ENCODE peak calls at places on chromosomes 11 and 22, in four cellular contexts. One of them, this sample, is unnamed.
A peak's percentile ranks its signal among the peaks of the same experiment; 100 is the strongest.

GRCh38 chr11:86182976-86183584 is 61.5 kb upstream of the EED start:
- DNase-seq in GM12891: no peak
- DNase-seq in HL-60: peak; percentile 44
- DNase-seq in GM12878: peak; percentile 88
- DNase-seq in this sample: peak; percentile 76

GRCh38 chr11:75597636-75598035 is 35.6 kb downstream of the SERPINH1 start:
- DNase-seq in GM12891: peak; percentile 43
- DNase-seq in HL-60: peak; percentile 12
- DNase-seq in GM12878: no peak
- DNase-seq in this sample: peak; percentile 38

GRCh38 chr11:121929581-121929980 is 186.4 kb downstream of the BLID start:
- DNase-seq in GM12891: no peak
- DNase-seq in HL-60: no peak
- DNase-seq in GM12878: no peak
- DNase-seq in this sample: no peak

GRCh38 chr11:59062602-59063529 is 23.2 kb upstream of the GLYATL1B start:
- DNase-seq in GM12891: no peak
- DNase-seq in HL-60: no peak
- DNase-seq in GM12878: no peak
- DNase-seq in this sample: no peak

GRCh38 chr22:49024775-49025440 is 802.8 kb downstream of the BRD1 start:
- DNase-seq in GM12891: no peak
- DNase-seq in HL-60: no peak
- DNase-seq in GM12878: no peak
- DNase-seq in this sample: no peak

GRCh38 chr11:206516-207212 is 535 bp downstream of the BET1L start:
- DNase-seq in GM12891: no peak
- DNase-seq in HL-60: peak; percentile 63
- DNase-seq in GM12878: no peak
- DNase-seq in this sample: peak; percentile 50

GRCh38 chr11:93967944-93968343 is 53.2 kb upstream of the HEPHL1 start:
- DNase-seq in GM12891: no peak
- DNase-seq in HL-60: no peak
- DNase-seq in GM12878: no peak
- DNase-seq in this sample: no peak

GRCh38 chr11:94897330-94897768 is 76.0 kb downstream of the CWC15 start:
- DNase-seq in GM12891: no peak
- DNase-seq in HL-60: peak; percentile 42
- DNase-seq in GM12878: no peak
- DNase-seq in this sample: peak; percentile 58

GRCh38 chr22:32649515-32650200 is 151.8 kb upstream of the TIMP3 start:
- DNase-seq in GM12891: no peak
- DNase-seq in HL-60: no peak
- DNase-seq in GM12878: no peak
- DNase-seq in this sample: peak; percentile 20

GRCh38 chr11:13465909-13466371 is 2.9 kb upstream of the BTBD10 start:
- DNase-seq in GM12891: no peak
- DNase-seq in HL-60: no peak
- DNase-seq in GM12878: no peak
- DNase-seq in this sample: peak; percentile 14

GRCh38 chr22:36643033-36643432 is 60.5 kb downstream of the CACNG2 start:
- DNase-seq in GM12891: no peak
- DNase-seq in HL-60: no peak
- DNase-seq in GM12878: no peak
- DNase-seq in this sample: no peak

GRCh38 chr11:16611395-16612233 is 126.8 kb upstream of the C11orf58 start:
- DNase-seq in GM12891: no peak
- DNase-seq in HL-60: no peak
- DNase-seq in GM12878: no peak
- DNase-seq in this sample: peak; percentile 25

GRCh38 chr11:134562176-134562575 is 150.1 kb upstream of the B3GAT1 start:
- DNase-seq in GM12891: no peak
- DNase-seq in HL-60: no peak
- DNase-seq in GM12878: no peak
- DNase-seq in this sample: no peak

GRCh38 chr11:128757235-128757711 is 63.4 kb downstream of the FLI1 start:
- DNase-seq in GM12891: peak; percentile 51
- DNase-seq in HL-60: peak; percentile 85
- DNase-seq in GM12878: peak; percentile 93
- DNase-seq in this sample: peak; percentile 29

GRCh38 chr11:63804259-63804658 is 9.0 kb upstream of the SPINDOC start:
- DNase-seq in GM12891: no peak
- DNase-seq in HL-60: no peak
- DNase-seq in GM12878: no peak
- DNase-seq in this sample: no peak

GRCh38 chr11:125262194-125262824 is 97.8 kb downstream of the PKNOX2 start:
- DNase-seq in GM12891: no peak
- DNase-seq in HL-60: no peak
- DNase-seq in GM12878: no peak
- DNase-seq in this sample: no peak

GRCh38 chr11:97746832-97747231 is 1273.9 kb upstream of the CNTN5 start:
- DNase-seq in GM12891: no peak
- DNase-seq in HL-60: no peak
- DNase-seq in GM12878: no peak
- DNase-seq in this sample: no peak

GRCh38 chr11:64745219-64745522 is 1.2 kb upstream of the RASGRP2 start:
- DNase-seq in GM12891: peak; percentile 72
- DNase-seq in HL-60: peak; percentile 97
- DNase-seq in GM12878: no peak
- DNase-seq in this sample: no peak

GRCh38 chr11:25992254-25992653 is 339.7 kb upstream of the ANO3 start:
- DNase-seq in GM12891: no peak
- DNase-seq in HL-60: no peak
- DNase-seq in GM12878: no peak
- DNase-seq in this sample: no peak

GRCh38 chr11:124811423-124812125 is 11.4 kb upstream of the MSANTD2 start:
- DNase-seq in GM12891: no peak
- DNase-seq in HL-60: no peak
- DNase-seq in GM12878: no peak
- DNase-seq in this sample: no peak

GRCh38 chr11:47403135-47403534 is 5.3 kb upstream of the SLC39A13 start:
- DNase-seq in GM12891: no peak
- DNase-seq in HL-60: no peak
- DNase-seq in GM12878: no peak
- DNase-seq in this sample: no peak

GRCh38 chr22:39487826-39488520 is 14.1 kb upstream of the MIEF1 start:
- DNase-seq in GM12891: no peak
- DNase-seq in HL-60: no peak
- DNase-seq in GM12878: no peak
- DNase-seq in this sample: no peak

GRCh38 chr22:25139062-25139461 is 60.6 kb upstream of the CRYBB3 start:
- DNase-seq in GM12891: no peak
- DNase-seq in HL-60: no peak
- DNase-seq in GM12878: no peak
- DNase-seq in this sample: no peak

GRCh38 chr11:128779036-128779435 is 85.2 kb downstream of the FLI1 start:
- DNase-seq in GM12891: no peak
- DNase-seq in HL-60: no peak
- DNase-seq in GM12878: no peak
- DNase-seq in this sample: no peak

GRCh38 chr11:116694815-116695590 is 77.8 kb downstream of the BUD13 start:
- DNase-seq in GM12891: no peak
- DNase-seq in HL-60: no peak
- DNase-seq in GM12878: no peak
- DNase-seq in this sample: no peak

GRCh38 chr11:133078591-133079179 is 453.6 kb downstream of the OPCML start:
- DNase-seq in GM12891: peak; percentile 43
- DNase-seq in HL-60: peak; percentile 16
- DNase-seq in GM12878: no peak
- DNase-seq in this sample: peak; percentile 53

GRCh38 chr22:28329582-28330073 is 350.0 kb downstream of the TTC28 start:
- DNase-seq in GM12891: no peak
- DNase-seq in HL-60: no peak
- DNase-seq in GM12878: no peak
- DNase-seq in this sample: no peak

GRCh38 chr22:43467171-43467570 is 55.4 kb downstream of the MPPED1 start:
- DNase-seq in GM12891: no peak
- DNase-seq in HL-60: no peak
- DNase-seq in GM12878: no peak
- DNase-seq in this sample: no peak

GRCh38 chr11:78657968-78658839 is 83.5 kb upstream of the NARS2 start:
- DNase-seq in GM12891: no peak
- DNase-seq in HL-60: no peak
- DNase-seq in GM12878: no peak
- DNase-seq in this sample: no peak

GRCh38 chr22:35349368-35349703 is 31.6 kb upstream of the HMOX1 start:
- DNase-seq in GM12891: no peak
- DNase-seq in HL-60: no peak
- DNase-seq in GM12878: no peak
- DNase-seq in this sample: no peak

GRCh38 chr22:21457023-21457787 is 10.0 kb upstream of the TMEM191C start:
- DNase-seq in GM12891: no peak
- DNase-seq in HL-60: peak; percentile 1
- DNase-seq in GM12878: no peak
- DNase-seq in this sample: no peak

GRCh38 chr22:21696115-21696514 is 30.3 kb downstream of the PPIL2 start:
- DNase-seq in GM12891: no peak
- DNase-seq in HL-60: no peak
- DNase-seq in GM12878: no peak
- DNase-seq in this sample: no peak

GRCh38 chr11:88827018-88827676 is 238.6 kb downstream of the GRM5 start:
- DNase-seq in GM12891: no peak
- DNase-seq in HL-60: no peak
- DNase-seq in GM12878: no peak
- DNase-seq in this sample: no peak

GRCh38 chr11:35009941-35010337 is 93.5 kb downstream of the PDHX start:
- DNase-seq in GM12891: no peak
- DNase-seq in HL-60: no peak
- DNase-seq in GM12878: no peak
- DNase-seq in this sample: no peak

GRCh38 chr11:129375731-129376657 is at the start of gene BARX2:
- DNase-seq in GM12891: no peak
- DNase-seq in HL-60: peak; percentile 26
- DNase-seq in GM12878: no peak
- DNase-seq in this sample: peak; percentile 7

GRCh38 chr22:28402066-28402465 is 277.6 kb downstream of the TTC28 start:
- DNase-seq in GM12891: no peak
- DNase-seq in HL-60: no peak
- DNase-seq in GM12878: no peak
- DNase-seq in this sample: no peak

GRCh38 chr22:19705181-19705934 is 8.9 kb upstream of the SEPTIN5 start:
- DNase-seq in GM12891: peak; percentile 3
- DNase-seq in HL-60: no peak
- DNase-seq in GM12878: no peak
- DNase-seq in this sample: peak; percentile 59

GRCh38 chr22:19708323-19709011 is 5.8 kb upstream of the SEPTIN5 start:
- DNase-seq in GM12891: peak; percentile 11
- DNase-seq in HL-60: no peak
- DNase-seq in GM12878: no peak
- DNase-seq in this sample: no peak

GRCh38 chr22:19704355-19705015 is 9.8 kb upstream of the SEPTIN5 start:
- DNase-seq in GM12891: no peak
- DNase-seq in HL-60: no peak
- DNase-seq in GM12878: no peak
- DNase-seq in this sample: no peak

GRCh38 chr22:19707347-19708322 is 6.7 kb upstream of the SEPTIN5 start:
- DNase-seq in GM12891: peak; percentile 14
- DNase-seq in HL-60: no peak
- DNase-seq in GM12878: no peak
- DNase-seq in this sample: no peak

GRCh38 chr22:19706661-19707151 is 7.6 kb upstream of the SEPTIN5 start:
- DNase-seq in GM12891: no peak
- DNase-seq in HL-60: peak; percentile 70
- DNase-seq in GM12878: no peak
- DNase-seq in this sample: no peak
- TF ChIP-seq SPI1 in GM12891: no peak
- TF ChIP-seq SPI1 in HL-60: no peak
- TF ChIP-seq SPI1 in GM12878: no peak
- TF ChIP-seq SPI1 in this sample: no peak

GRCh38 chr11:12219732-12220131 is 109.3 kb downstream of the MICAL2 start:
- DNase-seq in GM12891: no peak
- DNase-seq in HL-60: no peak
- DNase-seq in GM12878: no peak
- DNase-seq in this sample: no peak
- TF ChIP-seq SPI1 in GM12891: no peak
- TF ChIP-seq SPI1 in HL-60: no peak
- TF ChIP-seq SPI1 in GM12878: no peak
- TF ChIP-seq SPI1 in this sample: no peak

DNA sequence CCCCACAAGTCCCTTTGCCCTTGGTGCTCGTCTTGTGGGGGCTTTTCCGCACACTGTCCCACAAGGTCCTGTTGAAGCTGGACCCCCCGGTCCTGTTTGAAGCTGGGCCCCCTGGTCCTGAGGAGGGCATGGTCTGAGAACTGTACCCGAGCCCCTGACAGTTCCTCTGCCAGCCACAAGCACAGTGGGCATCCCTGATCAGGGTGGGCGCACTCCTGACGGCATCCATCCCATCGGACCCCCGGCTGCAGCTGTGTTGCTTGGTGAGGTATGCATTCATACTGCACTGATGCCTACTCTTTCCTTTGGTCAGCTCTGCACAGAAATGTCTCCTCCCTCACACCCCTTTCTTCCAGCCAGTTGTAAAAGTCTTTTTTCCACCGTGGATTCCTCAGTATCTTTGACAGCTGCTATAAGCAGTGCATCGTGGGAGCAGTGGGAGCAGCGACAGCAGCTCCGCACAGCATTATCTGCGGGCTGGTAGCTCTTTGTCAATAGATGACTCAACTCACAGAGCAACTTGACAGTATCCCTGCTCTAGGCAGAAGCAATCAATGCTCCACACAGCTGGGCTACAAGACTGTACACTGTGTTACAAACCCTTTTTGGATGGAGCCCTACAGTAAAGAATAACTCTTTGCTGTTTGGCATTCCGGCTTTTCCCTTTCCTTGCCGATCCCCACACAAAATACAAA is 1030.8 kb upstream of the CCDC90B start:
- DNase-seq in GM12891: no peak
- DNase-seq in HL-60: no peak
- DNase-seq in GM12878: no peak
- DNase-seq in this sample: no peak
- TF ChIP-seq SPI1 in GM12891: no peak
- TF ChIP-seq SPI1 in HL-60: no peak
- TF ChIP-seq SPI1 in GM12878: no peak
- TF ChIP-seq SPI1 in this sample: no peak

GRCh38 chr11:60680455-60681119 is 18.8 kb upstream of the MS4A8 start:
- DNase-seq in GM12891: no peak
- DNase-seq in HL-60: no peak
- DNase-seq in GM12878: no peak
- DNase-seq in this sample: no peak

DNA sequence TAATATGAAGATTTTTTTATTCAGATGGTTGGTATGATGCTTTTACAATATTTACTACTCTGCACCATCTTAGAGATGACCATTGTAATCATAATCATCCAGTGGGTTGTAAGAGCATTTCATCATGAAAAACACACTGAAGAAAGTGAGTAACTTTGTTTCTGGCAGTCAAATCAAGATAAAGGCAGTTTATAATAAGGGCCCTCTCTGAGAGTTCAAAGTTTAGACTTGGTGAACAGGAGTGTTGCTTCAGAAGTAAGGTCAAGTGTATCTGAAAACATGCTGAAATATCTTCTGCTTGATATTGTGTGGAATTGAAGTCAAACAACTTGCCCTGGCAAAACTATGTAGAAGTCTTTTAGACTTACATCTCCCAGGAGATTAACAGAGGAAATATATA is 19.5 kb upstream of the MS4A8 start:
- DNase-seq in GM12891: no peak
- DNase-seq in HL-60: no peak
- DNase-seq in GM12878: no peak
- DNase-seq in this sample: no peak
- TF ChIP-seq SPI1 in GM12891: no peak
- TF ChIP-seq SPI1 in HL-60: no peak
- TF ChIP-seq SPI1 in GM12878: no peak
- TF ChIP-seq SPI1 in this sample: no peak

This sample was measured in K562.